ENCODE peak calls at places on chromosomes 5 and 9, in eight cellular contexts. R is foreskin fibroblast, O is B cell, C is AG09319, G is H9, L is astrocyte of the spinal cord, S is fibroblast of lung, X is cardiac muscle cell. W is an unnamed sample.

GRCh38 chr9:87337335-87338074 is 160.2 kb upstream of the DAPK1 start:
- DNase-seq in X (peak; percentile 12), G (peak; percentile 72), O (no peak), L (peak; percentile 40), S (peak; percentile 65), C (no peak), R (peak; percentile 54), W (no peak)

GRCh38 chr9:109498195-109499060 is at the start of gene PTPN3:
- DNase-seq in C (no peak), X (peak; percentile 34), R (peak; percentile 35), O (peak; percentile 45), G (peak; percentile 45), L (no peak), S (peak; percentile 23), W (no peak)

GRCh38 chr5:40224421-40224820 is 455.3 kb upstream of the PTGER4 start:
- DNase-seq in R (peak; percentile 66), L (peak; percentile 79), C (no peak), G (no peak), S (peak; percentile 58), X (no peak), O (no peak), W (no peak)

GRCh38 chr5:97545856-97546570 is 363.0 kb upstream of the RIOK2 start:
- DNase-seq in C (no peak), X (no peak), O (no peak), G (no peak), S (peak; percentile 33), R (peak; percentile 81), L (no peak), W (no peak)

GRCh38 chr5:6461793-6462650 is 13.4 kb downstream of the UBE2QL1 start:
- DNase-seq in O (no peak), G (no peak), X (no peak), S (no peak), L (no peak), C (no peak), R (no peak), W (no peak)

GRCh38 chr5:112684737-112685136 is 52.9 kb upstream of the APC start:
- DNase-seq in G (no peak), C (no peak), L (peak; percentile 16), R (peak; percentile 34), X (no peak), S (peak; percentile 88), O (no peak), W (no peak)

GRCh38 chr5:176810687-176811501 is 535 bp downstream of the UNC5A start:
- DNase-seq in G (no peak), L (peak; percentile 15), R (peak; percentile 42), X (no peak), S (peak; percentile 39), O (no peak), C (no peak), W (no peak)

GRCh38 chr9:126851286-126851880 is 9.1 kb upstream of the ZBTB34 start:
- DNase-seq in G (no peak), C (no peak), L (no peak), O (no peak), S (no peak), X (no peak), R (no peak), W (no peak)

GRCh38 chr5:122415481-122416120 is 103.6 kb downstream of the SNCAIP start:
- DNase-seq in C (no peak), S (peak; percentile 62), R (peak; percentile 84), O (no peak), L (peak; percentile 72), X (peak; percentile 83), G (peak; percentile 77), W (peak; percentile 62)

GRCh38 chr9:32351845-32352244 is 32.6 kb upstream of the ACO1 start:
- DNase-seq in O (no peak), L (no peak), R (no peak), C (no peak), X (peak; percentile 24), S (peak; percentile 2), G (peak; percentile 79), W (peak; percentile 40)

GRCh38 chr9:125700791-125701190 is 6.2 kb downstream of the MAPKAP1 start:
- DNase-seq in G (peak; percentile 66), C (no peak), L (peak; percentile 31), O (peak; percentile 54), X (no peak), S (peak; percentile 70), R (peak; percentile 57), W (no peak)

GRCh38 chr5:167582263-167582662 is 709.2 kb upstream of the WWC1 start:
- DNase-seq in C (no peak), G (no peak), S (no peak), R (peak; percentile 31), L (peak; percentile 38), X (no peak), O (no peak), W (no peak)

GRCh38 chr5:110625376-110625999 is 101.0 kb downstream of the TMEM232 start:
- DNase-seq in S (peak; percentile 43), X (peak; percentile 49), O (no peak), L (peak; percentile 59), G (no peak), R (peak; percentile 47), C (peak; percentile 1), W (no peak)

GRCh38 chr9:108835831-108836230 is 20.0 kb downstream of the ACTL7B start:
- DNase-seq in S (no peak), O (no peak), L (no peak), X (no peak), G (no peak), C (no peak), R (no peak), W (no peak)

GRCh38 chr5:22329683-22330082 is 523.5 kb downstream of the CDH12 start:
- DNase-seq in S (no peak), G (no peak), O (no peak), L (no peak), R (no peak), C (no peak), X (no peak), W (no peak)

GRCh38 chr5:108801776-108802175 is 54.1 kb downstream of the FER start:
- DNase-seq in O (no peak), S (peak; percentile 96), R (peak; percentile 92), C (peak; percentile 64), G (no peak), L (peak; percentile 88), X (no peak), W (no peak)

GRCh38 chr9:35538361-35539234 is 48.7 kb downstream of the RUSC2 start:
- DNase-seq in C (peak; percentile 60), L (peak; percentile 77), G (peak; percentile 75), O (no peak), S (peak; percentile 85), X (peak; percentile 78), R (peak; percentile 93), W (peak; percentile 81)

GRCh38 chr9:69945671-69946141 is 97.9 kb upstream of the MAMDC2 start:
- DNase-seq in G (no peak), S (peak; percentile 36), C (peak; percentile 25), L (peak; percentile 48), X (no peak), O (no peak), R (peak; percentile 71), W (no peak)

GRCh38 chr9:106820866-106821265 is 42.1 kb upstream of the ZNF462 start:
- DNase-seq in C (no peak), O (no peak), L (no peak), R (no peak), G (no peak), X (no peak), S (no peak), W (no peak)

GRCh38 chr5:151239237-151239861 is 13.6 kb upstream of the GM2A start:
- DNase-seq in O (peak; percentile 54), S (peak; percentile 45), C (peak; percentile 15), L (peak; percentile 69), R (peak; percentile 94), X (peak; percentile 85), G (peak; percentile 58), W (peak; percentile 82)

GRCh38 chr9:105360344-105360743 is 87.5 kb upstream of the FSD1L start:
- DNase-seq in X (no peak), O (no peak), R (peak; percentile 6), G (no peak), S (no peak), C (no peak), L (no peak), W (no peak)
- TF ChIP-seq CTCF in X (no peak), O (no peak), R (no peak), G (peak; percentile 37), S (no peak), C (no peak), L (no peak), W (no peak)

DNA sequence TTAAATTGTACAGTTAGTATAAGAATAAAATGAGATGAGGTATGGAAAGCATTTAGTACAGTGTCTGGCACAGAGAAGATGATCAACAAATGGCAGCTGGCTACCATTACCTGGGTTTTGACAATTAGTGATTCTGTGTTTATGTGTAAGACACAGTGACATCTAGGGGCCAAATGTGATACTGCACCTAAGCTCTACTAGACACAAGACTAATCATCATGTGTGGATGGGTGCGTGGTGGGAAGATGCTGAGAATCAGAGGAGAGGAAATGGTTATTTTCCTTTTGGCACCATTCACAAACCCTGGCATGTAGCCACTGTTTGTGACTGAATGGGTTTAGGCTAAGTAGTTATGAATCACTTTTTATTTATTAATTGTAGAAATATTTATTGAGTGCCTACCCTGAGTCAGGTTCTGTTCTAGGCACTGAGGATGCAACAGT is 109.8 kb upstream of the TBC1D2 start:
- DNase-seq in O (no peak), S (peak; percentile 15), X (no peak), R (peak; percentile 48), C (no peak), G (no peak), L (no peak), W (no peak)
- TF ChIP-seq CTCF in O (peak; percentile 33), S (peak; percentile 64), X (peak; percentile 51), R (peak; percentile 48), C (peak; percentile 37), G (peak; percentile 68), L (peak; percentile 57), W (peak; percentile 75)

DNA sequence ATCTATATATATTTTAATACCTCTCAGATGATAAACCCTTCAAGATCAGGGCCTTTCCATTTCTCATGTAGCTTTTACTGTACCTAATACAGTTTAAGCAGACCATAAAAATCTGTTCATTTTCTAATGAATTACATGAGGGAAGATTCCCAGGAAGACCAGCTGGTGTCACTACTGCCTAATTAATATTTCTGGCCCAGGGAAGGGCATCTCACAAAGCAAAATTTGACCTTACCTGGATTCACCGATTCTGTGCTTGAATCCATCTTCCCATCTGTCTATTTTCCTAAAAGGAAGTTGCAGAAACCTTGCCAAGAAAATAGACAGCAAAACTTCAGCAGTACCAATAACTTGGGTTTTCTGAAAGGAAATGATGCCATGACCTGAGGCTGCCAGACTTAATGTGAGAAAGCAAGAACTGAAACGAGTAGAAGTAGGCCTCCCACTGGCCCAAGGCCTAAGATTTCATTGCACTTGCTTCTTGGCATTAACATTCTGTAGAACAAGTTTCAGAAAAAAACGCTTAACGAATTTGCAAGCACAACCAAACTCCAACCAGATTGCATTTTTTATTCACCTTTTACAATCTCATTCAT is 83.0 kb upstream of the GLIS3 start:
- DNase-seq in C (no peak), S (peak; percentile 21), G (no peak), O (no peak), X (peak; percentile 34), L (peak; percentile 42), R (peak; percentile 58), W (no peak)
- TF ChIP-seq CTCF in C (peak; percentile 53), S (peak; percentile 36), G (peak; percentile 77), O (peak; percentile 25), X (peak; percentile 57), L (peak; percentile 45), R (peak; percentile 55), W (no peak)

DNA sequence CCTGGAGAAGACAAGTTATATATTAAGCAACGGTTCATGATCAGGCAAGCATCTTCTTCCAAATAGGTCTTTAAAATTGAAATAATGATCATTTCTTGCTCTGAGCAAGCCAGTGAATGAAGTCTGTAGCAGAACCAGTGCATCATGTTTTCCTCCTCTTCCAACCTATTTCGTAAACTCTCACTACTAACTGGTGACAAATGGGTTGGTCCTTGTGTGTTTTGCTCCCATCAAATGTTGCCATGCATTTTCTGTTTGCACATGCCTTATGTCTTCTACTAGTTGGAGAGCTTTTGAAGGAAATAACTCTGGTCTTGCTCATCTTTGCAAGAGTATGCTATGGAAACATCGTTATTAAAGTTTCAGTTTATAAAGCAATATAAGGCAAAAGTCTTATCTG is 37.2 kb upstream of the SPDL1 start:
- DNase-seq in O (no peak), C (no peak), X (no peak), S (no peak), G (no peak), R (no peak), L (no peak), W (no peak)
- TF ChIP-seq CTCF in O (no peak), C (no peak), X (no peak), S (no peak), G (no peak), R (no peak), L (no peak), W (no peak)